ENCODE peak calls at places on chromosomes 1 and 21, in nine cellular contexts. One of them, this sample, is unnamed.

GRCh38 chr1:45656573-45657226 is 29.6 kb downstream of the GPBP1L1 start:
- DNase-seq in tibial nerve: no peak
- DNase-seq in testis: no peak
- DNase-seq in ovary: no peak
- DNase-seq in IMR-90: no peak
- DNase-seq in H54: no peak
- DNase-seq in GM12891: no peak
- DNase-seq in vagina: no peak
- DNase-seq in Peyer's patch: no peak
- DNase-seq in this sample: no peak

GRCh38 chr1:228340686-228341449 is 65.8 kb downstream of the TRIM11 start:
- DNase-seq in tibial nerve: no peak
- DNase-seq in testis: no peak
- DNase-seq in ovary: peak; percentile 45
- DNase-seq in IMR-90: no peak
- DNase-seq in H54: no peak
- DNase-seq in GM12891: no peak
- DNase-seq in vagina: no peak
- DNase-seq in Peyer's patch: no peak
- DNase-seq in this sample: peak; percentile 66

GRCh38 chr1:201466492-201466891 is 2.5 kb downstream of the PHLDA3 start:
- DNase-seq in tibial nerve: no peak
- DNase-seq in testis: no peak
- DNase-seq in ovary: no peak
- DNase-seq in IMR-90: no peak
- DNase-seq in H54: no peak
- DNase-seq in GM12891: no peak
- DNase-seq in vagina: no peak
- DNase-seq in Peyer's patch: no peak
- DNase-seq in this sample: no peak

GRCh38 chr21:38664821-38665220 is 140.9 kb upstream of the ETS2 start:
- DNase-seq in tibial nerve: no peak
- DNase-seq in testis: no peak
- DNase-seq in ovary: no peak
- DNase-seq in IMR-90: no peak
- DNase-seq in H54: no peak
- DNase-seq in GM12891: no peak
- DNase-seq in vagina: no peak
- DNase-seq in Peyer's patch: no peak
- DNase-seq in this sample: peak; percentile 6

GRCh38 chr1:35706846-35707245 is 11.8 kb downstream of the C1orf216 start:
- DNase-seq in tibial nerve: no peak
- DNase-seq in testis: no peak
- DNase-seq in ovary: no peak
- DNase-seq in IMR-90: no peak
- DNase-seq in H54: no peak
- DNase-seq in GM12891: no peak
- DNase-seq in vagina: no peak
- DNase-seq in Peyer's patch: no peak
- DNase-seq in this sample: no peak

GRCh38 chr1:235567812-235568444 is 63.7 kb upstream of the B3GALNT2 start:
- DNase-seq in tibial nerve: no peak
- DNase-seq in testis: no peak
- DNase-seq in ovary: no peak
- DNase-seq in IMR-90: no peak
- DNase-seq in H54: no peak
- DNase-seq in GM12891: no peak
- DNase-seq in vagina: no peak
- DNase-seq in Peyer's patch: peak; percentile 24
- DNase-seq in this sample: peak; percentile 97

GRCh38 chr1:234842726-234843641 is 233.0 kb upstream of the IRF2BP2 start:
- DNase-seq in tibial nerve: no peak
- DNase-seq in testis: no peak
- DNase-seq in ovary: no peak
- DNase-seq in IMR-90: peak; percentile 27
- DNase-seq in H54: no peak
- DNase-seq in GM12891: peak; percentile 30
- DNase-seq in vagina: no peak
- DNase-seq in Peyer's patch: peak; percentile 54
- DNase-seq in this sample: peak; percentile 73

GRCh38 chr1:93620841-93621210 is 60.8 kb downstream of the BCAR3 start:
- DNase-seq in tibial nerve: no peak
- DNase-seq in testis: peak; percentile 9
- DNase-seq in ovary: no peak
- DNase-seq in IMR-90: no peak
- DNase-seq in H54: no peak
- DNase-seq in GM12891: no peak
- DNase-seq in vagina: no peak
- DNase-seq in Peyer's patch: no peak
- DNase-seq in this sample: no peak

GRCh38 chr1:112686417-112686816 is 12.0 kb downstream of the MOV10 start:
- DNase-seq in tibial nerve: no peak
- DNase-seq in testis: no peak
- DNase-seq in ovary: no peak
- DNase-seq in IMR-90: peak; percentile 34
- DNase-seq in H54: no peak
- DNase-seq in GM12891: no peak
- DNase-seq in vagina: no peak
- DNase-seq in Peyer's patch: no peak
- DNase-seq in this sample: no peak

GRCh38 chr1:184929711-184930202 is 44.6 kb downstream of the NIBAN1 start:
- DNase-seq in tibial nerve: no peak
- DNase-seq in testis: no peak
- DNase-seq in ovary: no peak
- DNase-seq in IMR-90: no peak
- DNase-seq in H54: no peak
- DNase-seq in GM12891: no peak
- DNase-seq in vagina: no peak
- DNase-seq in Peyer's patch: no peak
- DNase-seq in this sample: no peak

GRCh38 chr1:165772739-165773138 is 4.1 kb upstream of the TMCO1 start:
- DNase-seq in tibial nerve: no peak
- DNase-seq in testis: no peak
- DNase-seq in ovary: no peak
- DNase-seq in IMR-90: no peak
- DNase-seq in H54: no peak
- DNase-seq in GM12891: no peak
- DNase-seq in vagina: no peak
- DNase-seq in Peyer's patch: no peak
- DNase-seq in this sample: no peak

GRCh38 chr1:165763442-165763841 is 5.2 kb downstream of the TMCO1 start:
- DNase-seq in tibial nerve: no peak
- DNase-seq in testis: no peak
- DNase-seq in ovary: no peak
- DNase-seq in IMR-90: no peak
- DNase-seq in H54: no peak
- DNase-seq in GM12891: no peak
- DNase-seq in vagina: no peak
- DNase-seq in Peyer's patch: no peak
- DNase-seq in this sample: no peak

GRCh38 chr1:165764277-165764676 is 4.4 kb downstream of the TMCO1 start:
- DNase-seq in tibial nerve: no peak
- DNase-seq in testis: no peak
- DNase-seq in ovary: no peak
- DNase-seq in IMR-90: no peak
- DNase-seq in H54: no peak
- DNase-seq in GM12891: no peak
- DNase-seq in vagina: no peak
- DNase-seq in Peyer's patch: no peak
- DNase-seq in this sample: no peak

GRCh38 chr1:165773324-165773965 is 4.8 kb upstream of the TMCO1 start:
- DNase-seq in tibial nerve: no peak
- DNase-seq in testis: no peak
- DNase-seq in ovary: no peak
- DNase-seq in IMR-90: peak; percentile 89
- DNase-seq in H54: peak; percentile 12
- DNase-seq in GM12891: no peak
- DNase-seq in vagina: no peak
- DNase-seq in Peyer's patch: no peak
- DNase-seq in this sample: no peak

DNA sequence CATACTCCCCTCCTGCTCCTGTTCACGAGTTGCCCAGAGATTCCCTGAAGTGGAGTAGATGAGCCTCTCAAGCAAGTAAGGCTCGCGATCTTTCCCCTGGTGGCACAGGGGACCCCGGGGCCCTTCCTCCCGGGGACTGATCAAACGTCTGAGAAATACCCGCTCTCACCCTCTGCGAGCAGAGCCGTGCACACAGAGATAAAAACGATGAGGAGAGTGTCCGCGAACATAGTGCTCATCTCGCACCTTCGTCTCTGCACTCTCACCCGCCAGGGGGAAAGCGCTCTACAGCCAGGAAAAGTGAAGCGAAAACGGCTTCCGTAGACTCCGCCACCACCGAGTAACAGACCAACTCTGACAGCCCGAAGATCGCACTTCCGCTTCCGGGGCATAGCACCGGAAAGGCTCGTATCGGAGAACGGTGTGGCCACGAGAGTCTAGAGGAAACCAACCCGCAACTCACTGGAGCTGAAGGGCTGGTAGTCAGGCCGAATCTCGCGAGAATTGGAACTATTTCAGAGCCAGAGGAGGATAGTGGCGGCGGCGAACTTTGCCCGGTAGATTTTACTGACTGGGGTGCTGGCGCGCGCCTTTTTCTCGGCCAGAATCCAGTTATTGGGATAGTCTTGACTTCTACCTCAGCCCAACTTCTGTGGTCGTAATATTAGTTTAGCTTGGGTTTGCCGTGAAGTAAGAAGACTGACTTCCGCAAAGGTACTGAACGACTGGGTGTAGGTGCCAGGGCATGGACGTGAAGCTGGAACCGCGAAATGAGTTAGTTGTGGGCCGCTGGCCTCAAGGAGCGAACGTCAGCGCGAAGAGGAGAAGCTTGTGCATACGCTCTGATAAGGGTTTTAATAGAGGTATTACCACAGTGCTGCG is at the start of gene TMCO1:
- DNase-seq in tibial nerve: peak; percentile 96
- DNase-seq in testis: peak; percentile 99
- DNase-seq in ovary: peak; percentile 93
- DNase-seq in IMR-90: peak; percentile 99
- DNase-seq in H54: peak; percentile 96
- DNase-seq in GM12891: peak; percentile 84
- DNase-seq in vagina: peak; percentile 95
- DNase-seq in Peyer's patch: peak; percentile 97
- DNase-seq in this sample: peak; percentile 98
- TF ChIP-seq POLR2A in tibial nerve: peak; percentile 56
- TF ChIP-seq POLR2A in testis: no peak
- TF ChIP-seq POLR2A in ovary: peak; percentile 45
- TF ChIP-seq POLR2A in IMR-90: peak; percentile 91
- TF ChIP-seq POLR2A in H54: peak; percentile 88
- TF ChIP-seq POLR2A in GM12891: peak; percentile 95
- TF ChIP-seq POLR2A in vagina: no peak
- TF ChIP-seq POLR2A in Peyer's patch: peak; percentile 79
- TF ChIP-seq POLR2A in this sample: peak; percentile 87

DNA sequence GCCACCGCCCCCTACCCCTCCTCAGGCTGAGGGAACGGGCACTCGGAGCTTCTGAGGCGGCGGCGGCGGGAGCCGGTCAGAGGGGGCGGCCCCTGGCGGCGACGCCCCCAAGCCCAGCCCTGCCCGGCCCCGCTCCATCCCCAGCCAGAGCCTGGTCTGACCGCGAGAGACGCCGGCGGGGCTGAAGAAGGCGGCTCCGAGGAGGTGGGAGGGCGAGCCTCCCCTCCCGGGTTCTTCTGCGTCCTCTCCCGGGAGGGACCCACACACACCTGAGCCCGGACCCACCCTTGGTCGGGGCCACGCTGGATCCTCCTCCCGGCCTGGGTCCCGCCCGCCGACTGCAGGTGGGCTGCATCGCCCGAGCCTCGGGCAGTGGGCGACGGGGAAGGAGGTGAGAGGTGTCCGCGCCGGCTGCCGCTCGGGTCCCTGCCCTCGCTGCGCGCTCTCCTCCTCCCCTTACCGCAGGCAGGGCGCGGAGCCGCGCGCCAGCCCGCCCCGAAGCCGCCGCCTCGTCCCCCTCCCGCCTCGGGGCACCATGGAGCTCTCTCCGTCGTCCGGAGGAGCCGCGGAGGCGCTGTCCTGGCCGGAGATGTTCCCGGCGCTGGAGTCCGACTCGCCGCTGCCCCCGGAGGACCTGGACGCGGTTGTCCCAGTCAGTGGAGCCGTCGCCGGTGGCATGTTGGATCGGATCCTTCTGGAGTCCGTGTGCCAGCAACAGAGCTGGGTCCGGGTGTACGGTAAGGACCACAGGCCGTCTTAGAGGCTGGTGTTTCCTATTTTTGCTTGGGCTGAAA is at the start of gene RASAL2:
- DNase-seq in tibial nerve: peak; percentile 33
- DNase-seq in testis: peak; percentile 66
- DNase-seq in ovary: peak; percentile 79
- DNase-seq in IMR-90: peak; percentile 46
- DNase-seq in H54: peak; percentile 42
- DNase-seq in GM12891: peak; percentile 44
- DNase-seq in vagina: no peak
- DNase-seq in Peyer's patch: peak; percentile 16
- DNase-seq in this sample: peak; percentile 75
- TF ChIP-seq POLR2A in tibial nerve: no peak
- TF ChIP-seq POLR2A in testis: no peak
- TF ChIP-seq POLR2A in ovary: no peak
- TF ChIP-seq POLR2A in IMR-90: peak; percentile 14
- TF ChIP-seq POLR2A in H54: no peak
- TF ChIP-seq POLR2A in GM12891: no peak
- TF ChIP-seq POLR2A in vagina: no peak
- TF ChIP-seq POLR2A in Peyer's patch: peak; percentile 18
- TF ChIP-seq POLR2A in this sample: no peak

DNA sequence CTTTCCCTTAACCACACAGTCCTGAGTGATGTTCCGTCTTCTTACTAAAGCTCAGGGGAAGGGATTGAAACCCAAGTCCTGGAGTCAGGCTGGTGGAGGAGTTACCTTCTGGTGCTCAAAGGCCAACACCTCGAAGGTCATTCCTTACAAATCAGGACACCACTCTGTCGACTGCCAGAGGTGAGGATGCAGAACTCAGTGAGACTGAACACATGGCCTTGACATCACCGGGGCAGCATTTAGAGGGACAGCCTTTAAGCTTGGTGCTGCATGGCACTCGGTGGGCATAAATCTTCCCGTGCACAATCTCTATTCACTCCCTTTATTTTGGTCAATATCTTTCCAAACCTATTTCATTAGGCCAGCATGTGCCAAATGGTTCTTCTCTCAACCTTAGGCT is 130.9 kb downstream of the ASTN1 start:
- DNase-seq in tibial nerve: no peak
- DNase-seq in testis: no peak
- DNase-seq in ovary: no peak
- DNase-seq in IMR-90: no peak
- DNase-seq in H54: no peak
- DNase-seq in GM12891: no peak
- DNase-seq in vagina: no peak
- DNase-seq in Peyer's patch: no peak
- DNase-seq in this sample: no peak
- TF ChIP-seq POLR2A in tibial nerve: no peak
- TF ChIP-seq POLR2A in testis: no peak
- TF ChIP-seq POLR2A in ovary: no peak
- TF ChIP-seq POLR2A in IMR-90: no peak
- TF ChIP-seq POLR2A in H54: no peak
- TF ChIP-seq POLR2A in GM12891: no peak
- TF ChIP-seq POLR2A in vagina: no peak
- TF ChIP-seq POLR2A in Peyer's patch: no peak
- TF ChIP-seq POLR2A in this sample: no peak

GRCh38 chr1:43389326-43390313 is at the start of the genes MED8 and SZT2:
- DNase-seq in tibial nerve: peak; percentile 99
- DNase-seq in testis: peak; percentile 98
- DNase-seq in ovary: peak; percentile 97
- DNase-seq in IMR-90: peak; percentile 92
- DNase-seq in H54: peak; percentile 87
- DNase-seq in GM12891: peak; percentile 93
- DNase-seq in vagina: peak; percentile 96
- DNase-seq in Peyer's patch: peak; percentile 97
- DNase-seq in this sample: peak; percentile 93
- TF ChIP-seq POLR2A in tibial nerve: peak; percentile 66
- TF ChIP-seq POLR2A in testis: no peak
- TF ChIP-seq POLR2A in ovary: peak; percentile 73
- TF ChIP-seq POLR2A in IMR-90: peak; percentile 88
- TF ChIP-seq POLR2A in H54: peak; percentile 67
- TF ChIP-seq POLR2A in GM12891: peak; percentile 85
- TF ChIP-seq POLR2A in vagina: peak; percentile 61
- TF ChIP-seq POLR2A in Peyer's patch: peak; percentile 90
- TF ChIP-seq POLR2A in this sample: peak; percentile 81